ENCODE peak calls at places on chromosomes 13 and 19, in seven cellular contexts. O, G, I, L, Y, T and X are unnamed samples.

GRCh38 chr19:44887648-44888047 is 3.4 kb upstream of the TOMM40 start:
- DNase-seq in G (no peak), I (no peak), T (no peak), Y (no peak), L (no peak), O (no peak), X (no peak)

GRCh38 chr13:40665754-40666057 is 735 bp downstream of the FOXO1 start:
- DNase-seq in O (no peak), L (no peak), Y (peak), T (peak), G (no peak), I (no peak), X (no peak)

GRCh38 chr19:10007811-10008211 is 2.5 kb downstream of the COL5A3 start:
- DNase-seq in Y (no peak), T (no peak), I (no peak), O (no peak), L (no peak), G (no peak), X (no peak)

GRCh38 chr13:112693831-112694497 is 4.1 kb downstream of the ATP11A start:
- DNase-seq in Y (no peak), O (peak), T (no peak), I (no peak), G (no peak), L (no peak), X (no peak)

GRCh38 chr13:75180805-75181455 is 301.0 kb downstream of the TBC1D4 start:
- DNase-seq in I (no peak), G (no peak), O (no peak), L (no peak), Y (no peak), T (no peak), X (no peak)

GRCh38 chr19:16605552-16605951 is 22.5 kb downstream of the MED26 start:
- DNase-seq in L (no peak), T (no peak), I (no peak), Y (no peak), G (no peak), O (no peak), X (no peak)

GRCh38 chr13:33015791-33016323 is 366 bp upstream of the KL start:
- DNase-seq in O (no peak), Y (no peak), G (no peak), I (peak), L (no peak), T (no peak), X (no peak)

GRCh38 chr19:8334458-8335342 is 8.4 kb downstream of the KANK3 start:
- DNase-seq in T (no peak), I (peak), Y (peak), L (no peak), G (no peak), O (no peak), X (no peak)

GRCh38 chr13:59643906-59644626 is 519.7 kb downstream of the DIAPH3 start:
- DNase-seq in I (no peak), L (no peak), Y (no peak), G (no peak), T (no peak), O (no peak), X (no peak)

GRCh38 chr13:99967884-99968520 is 3.6 kb downstream of the ZIC5 start:
- DNase-seq in Y (no peak), G (no peak), I (peak), L (no peak), O (no peak), T (no peak), X (no peak)

GRCh38 chr19:46618670-46619231 is 6.1 kb downstream of the PTGIR start:
- DNase-seq in O (no peak), Y (no peak), I (no peak), T (no peak), G (no peak), L (no peak), X (no peak)

GRCh38 chr19:29311391-29311790 is 98.4 kb upstream of the UQCRFS1 start:
- DNase-seq in L (no peak), I (no peak), O (no peak), T (no peak), Y (no peak), G (peak), X (no peak)

GRCh38 chr19:17095141-17095919 is 19.8 kb downstream of the MYO9B start:
- DNase-seq in T (no peak), G (no peak), O (no peak), Y (no peak), L (no peak), I (no peak), X (no peak)

GRCh38 chr13:24616514-24616913 is 63.7 kb upstream of the ATP12A start:
- DNase-seq in G (no peak), L (no peak), O (no peak), Y (no peak), T (no peak), I (no peak), X (no peak)

GRCh38 chr13:37360556-37360955 is 238.0 kb downstream of the POSTN start:
- DNase-seq in O (no peak), I (no peak), Y (no peak), T (no peak), G (no peak), L (no peak), X (no peak)

GRCh38 chr19:1837625-1838105 is 10.6 kb downstream of the REXO1 start:
- DNase-seq in L (peak), Y (no peak), I (peak), T (peak), O (no peak), G (no peak), X (no peak)

GRCh38 chr19:19224852-19225494 is 13.2 kb downstream of the NCAN start:
- DNase-seq in I (peak), G (peak), O (peak), Y (peak), T (peak), L (peak), X (no peak)

GRCh38 chr13:73090116-73090811 is 31.5 kb downstream of the KLF5 start:
- DNase-seq in L (no peak), Y (no peak), I (no peak), O (peak), T (no peak), G (peak), X (no peak)

GRCh38 chr19:7515471-7516226 is at the start of gene ZNF358:
- DNase-seq in I (peak), T (no peak), G (peak), O (no peak), L (no peak), Y (no peak), X (no peak)

GRCh38 chr19:51125421-51126075 is 842 bp downstream of the SIGLEC9 start:
- DNase-seq in I (no peak), G (no peak), T (no peak), O (no peak), L (no peak), Y (no peak), X (no peak)

GRCh38 chr19:7554990-7555864 is 19.7 kb downstream of the PNPLA6 start:
- DNase-seq in G (no peak), T (no peak), Y (no peak), I (peak), O (no peak), L (no peak), X (no peak)

GRCh38 chr13:70812481-70812880 is 704.2 kb upstream of the KLHL1 start:
- DNase-seq in L (no peak), I (no peak), G (no peak), Y (no peak), T (no peak), O (peak), X (no peak)

GRCh38 chr13:47033216-47033615 is 136.4 kb upstream of the HTR2A start:
- DNase-seq in L (no peak), T (no peak), G (no peak), O (no peak), I (no peak), Y (no peak), X (no peak)

GRCh38 chr19:50717026-50717723 is 2.4 kb downstream of the SHANK1 start:
- DNase-seq in G (no peak), L (no peak), I (no peak), Y (no peak), O (no peak), T (no peak), X (no peak)